ENCODE peak calls at places on chromosomes 6 and 20, in seven cellular contexts. Z, D, N, U, O, I and M are unnamed samples.

GRCh38 chr6:118893095-118893881 is 664 bp upstream of the ASF1A start:
- DNase-seq in Z (peak; percentile 23), D (peak; percentile 66), N (no peak), U (peak; percentile 22), O (no peak), I (no peak), M (peak; percentile 29)

GRCh38 chr20:20065366-20065765 is 13.0 kb downstream of the CFAP61 start:
- DNase-seq in Z (no peak), D (peak; percentile 28), N (no peak), U (no peak), O (no peak), I (no peak), M (no peak)

GRCh38 chr6:39934060-39934757 is at the start of gene MOCS1:
- DNase-seq in Z (peak; percentile 87), D (peak; percentile 61), N (no peak), U (peak; percentile 89), O (peak; percentile 84), I (peak; percentile 53), M (peak; percentile 74)

GRCh38 chr6:136820541-136820940 is 1.9 kb upstream of the PEX7 start:
- DNase-seq in Z (peak; percentile 42), D (no peak), N (no peak), U (no peak), O (no peak), I (no peak), M (no peak)

GRCh38 chr20:5109276-5109675 is 10.5 kb downstream of the PCNA start:
- DNase-seq in Z (no peak), D (no peak), N (no peak), U (no peak), O (no peak), I (no peak), M (no peak)

GRCh38 chr6:109687271-109687721 is 3.7 kb downstream of the AK9 start:
- DNase-seq in Z (no peak), D (peak; percentile 95), N (peak; percentile 67), U (no peak), O (no peak), I (no peak), M (no peak)

GRCh38 chr6:107731422-107732319 is 92.4 kb downstream of the SCML4 start:
- DNase-seq in Z (no peak), D (no peak), N (no peak), U (no peak), O (no peak), I (no peak), M (no peak)

GRCh38 chr6:170188571-170189001 is 102.3 kb downstream of the DLL1 start:
- DNase-seq in Z (no peak), D (no peak), N (no peak), U (no peak), O (no peak), I (no peak), M (no peak)

GRCh38 chr20:2829376-2829775 is 11.1 kb downstream of the PCED1A start:
- DNase-seq in Z (no peak), D (no peak), N (no peak), U (no peak), O (no peak), I (no peak), M (no peak)

GRCh38 chr20:41927189-41927588 is 309.0 kb upstream of the CHD6 start:
- DNase-seq in Z (no peak), D (no peak), N (no peak), U (no peak), O (no peak), I (no peak), M (no peak)

GRCh38 chr6:108074359-108075144 is at the start of gene OSTM1:
- DNase-seq in Z (peak; percentile 91), D (peak; percentile 82), N (peak; percentile 61), U (peak; percentile 93), O (peak; percentile 94), I (peak; percentile 44), M (peak; percentile 98)

GRCh38 chr6:50358113-50358512 is 308.4 kb upstream of the DEFB112 start:
- DNase-seq in Z (no peak), D (no peak), N (no peak), U (no peak), O (no peak), I (no peak), M (no peak)

GRCh38 chr6:113461153-113461897 is 395.8 kb upstream of the MARCKS start:
- DNase-seq in Z (no peak), D (no peak), N (no peak), U (no peak), O (no peak), I (no peak), M (no peak)

GRCh38 chr6:26597821-26598220 is 1.1 kb downstream of the ABT1 start:
- DNase-seq in Z (no peak), D (no peak), N (no peak), U (no peak), O (no peak), I (no peak), M (no peak)

GRCh38 chr20:31967830-31968249 is at the start of gene XKR7:
- DNase-seq in Z (no peak), D (no peak), N (no peak), U (peak; percentile 24), O (no peak), I (no peak), M (peak; percentile 22)

GRCh38 chr6:22271044-22271443 is 25.8 kb downstream of the PRL start:
- DNase-seq in Z (no peak), D (no peak), N (no peak), U (no peak), O (no peak), I (no peak), M (no peak)

GRCh38 chr20:24993337-24994185 is 1.0 kb upstream of the APMAP start:
- DNase-seq in Z (no peak), D (peak; percentile 62), N (peak; percentile 37), U (no peak), O (no peak), I (no peak), M (no peak)

GRCh38 chr6:41588083-41588482 is 41.9 kb downstream of the FOXP4 start:
- DNase-seq in Z (no peak), D (no peak), N (no peak), U (no peak), O (no peak), I (no peak), M (no peak)

GRCh38 chr6:31125586-31126363 is 5.5 kb upstream of the CDSN start:
- DNase-seq in Z (peak; percentile 44), D (peak; percentile 88), N (no peak), U (no peak), O (no peak), I (no peak), M (no peak)

GRCh38 chr6:166592818-166593217 is 6.3 kb upstream of the RAMACL start:
- DNase-seq in Z (no peak), D (peak; percentile 45), N (no peak), U (no peak), O (no peak), I (no peak), M (no peak)

GRCh38 chr20:43736588-43737091 is 9.8 kb upstream of the GTSF1L start:
- DNase-seq in Z (no peak), D (peak; percentile 18), N (no peak), U (no peak), O (no peak), I (no peak), M (no peak)

GRCh38 chr20:57514273-57514751 is 10.6 kb downstream of the CTCFL start:
- DNase-seq in Z (peak; percentile 72), D (peak; percentile 71), N (peak; percentile 47), U (peak; percentile 66), O (peak; percentile 76), I (no peak), M (peak; percentile 68)

GRCh38 chr6:105324386-105325000 is 78.4 kb downstream of the PREP start:
- DNase-seq in Z (no peak), D (peak; percentile 31), N (no peak), U (no peak), O (no peak), I (no peak), M (no peak)

GRCh38 chr6:34236423-34237315 is at the start of gene HMGA1:
- DNase-seq in Z (peak; percentile 88), D (peak; percentile 78), N (peak; percentile 43), U (peak; percentile 90), O (peak; percentile 92), I (peak; percentile 66), M (peak; percentile 89)
- TF ChIP-seq CTCF in Z (no peak), D (no peak), N (no peak), U (no peak), O (no peak), I (no peak), M (no peak)

GRCh38 chr6:133955136-133955576 is 2.1 kb downstream of the TBPL1 start:
- DNase-seq in Z (no peak), D (no peak), N (no peak), U (no peak), O (no peak), I (no peak), M (no peak)

GRCh38 chr6:133952815-133953633 is at the start of gene TBPL1:
- DNase-seq in Z (peak; percentile 97), D (peak; percentile 95), N (peak; percentile 88), U (peak; percentile 96), O (peak; percentile 91), I (peak; percentile 92), M (peak; percentile 93)

GRCh38 chr6:133951227-133951626 is 1.8 kb upstream of the TBPL1 start:
- DNase-seq in Z (no peak), D (no peak), N (no peak), U (no peak), O (no peak), I (no peak), M (no peak)

GRCh38 chr6:133953634-133954415 is 801 bp downstream of the TBPL1 start:
- DNase-seq in Z (no peak), D (no peak), N (no peak), U (no peak), O (no peak), I (no peak), M (no peak)

GRCh38 chr6:133951881-133952814 is 876 bp upstream of the TBPL1 start:
- DNase-seq in Z (peak; percentile 71), D (peak; percentile 72), N (peak; percentile 68), U (peak; percentile 79), O (peak; percentile 53), I (peak; percentile 28), M (peak; percentile 61)
- TF ChIP-seq CTCF in Z (peak; percentile 47), D (peak; percentile 47), N (peak; percentile 45), U (no peak), O (peak; percentile 36), I (peak; percentile 59), M (peak; percentile 67)

DNA sequence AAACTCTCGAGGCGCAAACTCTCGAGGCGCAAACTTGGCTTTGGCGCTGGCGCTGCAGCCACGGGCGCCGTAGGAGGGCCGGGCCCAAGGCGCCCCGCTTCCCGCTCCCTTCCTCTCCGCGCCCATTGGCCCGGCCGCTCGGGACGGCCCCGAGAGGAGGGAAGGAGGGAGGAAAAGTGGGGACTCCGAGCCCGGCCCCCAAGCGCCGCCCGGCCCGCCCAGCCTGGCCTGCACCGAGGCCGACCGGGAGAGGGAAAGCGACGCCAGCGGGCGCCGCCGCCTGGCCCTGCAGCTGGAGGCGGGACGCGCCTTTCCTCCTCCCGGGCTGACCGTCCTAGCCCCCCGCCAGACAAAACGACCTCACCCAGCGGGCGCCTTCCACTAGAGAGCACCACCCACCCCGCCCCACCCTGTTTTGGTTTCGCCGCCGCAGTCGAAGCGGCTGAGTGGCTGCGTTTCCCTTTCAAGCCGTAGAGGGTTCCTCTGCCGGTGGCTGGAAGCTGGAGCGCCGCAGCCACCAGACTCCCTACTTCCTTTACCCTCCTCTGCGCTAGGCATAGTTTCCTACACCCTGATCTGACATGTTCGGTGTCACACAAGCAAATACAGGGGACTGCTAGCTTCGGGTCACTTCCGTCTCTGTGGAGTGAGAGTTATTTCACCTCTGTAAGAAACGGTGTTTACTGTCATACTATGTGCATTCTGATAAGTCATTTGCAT is at the start of gene MBOAT1:
- DNase-seq in Z (peak; percentile 92), D (peak; percentile 92), N (peak; percentile 66), U (peak; percentile 94), O (peak; percentile 91), I (peak; percentile 52), M (peak; percentile 80)
- TF ChIP-seq CTCF in Z (no peak), D (peak; percentile 14), N (no peak), U (no peak), O (no peak), I (no peak), M (no peak)

GRCh38 chr20:388034-388994 is 7.8 kb downstream of the TRIB3 start:
- DNase-seq in Z (no peak), D (no peak), N (no peak), U (no peak), O (no peak), I (no peak), M (no peak)
- TF ChIP-seq CTCF in Z (no peak), D (no peak), N (no peak), U (no peak), O (no peak), I (no peak), M (no peak)